ENCODE peak calls at places on chromosomes 1 and 21, in four cellular contexts. J is RWPE2, O is PC-3, A is adipocyte. K is an unnamed sample. For H3K4me1, the result is how much of the 10 kb centered on the place peaks cover.

GRCh38 chr1:157961805-157962762 is 31.4 kb upstream of the KIRREL1 start:
- DNase-seq in O (peak), J (no peak), A (peak), K (peak)

GRCh38 chr1:224579526-224579925 is 36.6 kb upstream of the CNIH3 start:
- DNase-seq in A (peak), O (peak), J (no peak), K (no peak)

GRCh38 chr1:10253755-10254154 is 43.4 kb downstream of the KIF1B start:
- DNase-seq in A (peak), O (peak), J (no peak), K (peak)

GRCh38 chr1:100643430-100644196 is 75.9 kb upstream of the VCAM1 start:
- DNase-seq in A (no peak), J (no peak), O (no peak), K (peak)

GRCh38 chr1:25556791-25557476 is 13.5 kb downstream of the LDLRAP1 start:
- DNase-seq in J (peak), O (peak), A (peak), K (peak)

GRCh38 chr1:42439940-42440339 is 15.9 kb downstream of the ZMYND12 start:
- DNase-seq in O (peak), J (no peak), A (peak), K (peak)

GRCh38 chr1:153566414-153567371 is 1.0 kb upstream of the S100A2 start:
- DNase-seq in A (peak), O (peak), J (peak), K (peak)

GRCh38 chr1:186974774-186975181 is 146.0 kb downstream of the PLA2G4A start:
- DNase-seq in J (no peak), A (peak), O (peak), K (no peak)

GRCh38 chr1:12778061-12778460 is 4.5 kb downstream of the PRAMEF12 start:
- DNase-seq in O (no peak), J (no peak), A (no peak), K (no peak)

GRCh38 chr21:26425576-26425975 is 147.5 kb downstream of the CYYR1 start:
- DNase-seq in O (no peak), J (no peak), A (no peak), K (no peak)

GRCh38 chr1:155967410-155968400 is 10.6 kb downstream of the ARHGEF2 start:
- DNase-seq in A (no peak), O (no peak), J (no peak), K (no peak)

GRCh38 chr1:1136547-1137230 is 20.8 kb upstream of the C1orf159 start:
- DNase-seq in A (no peak), J (no peak), O (peak), K (peak)

GRCh38 chr1:241799414-241799813 is 48.6 kb upstream of the EXO1 start:
- DNase-seq in A (peak), O (no peak), J (no peak), K (no peak)

GRCh38 chr1:172883387-172883791 is 167.4 kb downstream of the TNFSF18 start:
- DNase-seq in A (no peak), O (no peak), J (no peak), K (no peak)

GRCh38 chr21:35232545-35233176 is 183.6 kb upstream of the RUNX1 start:
- DNase-seq in J (no peak), A (no peak), O (peak), K (no peak)

GRCh38 chr1:244645890-244646289 is 7.0 kb upstream of the DESI2 start:
- DNase-seq in J (no peak), A (no peak), O (no peak), K (no peak)

GRCh38 chr1:17156108-17156507 is 36.9 kb upstream of the PADI2 start:
- DNase-seq in J (no peak), A (no peak), O (no peak), K (peak)

GRCh38 chr1:215819114-215819513 is 252.0 kb downstream of the KCTD3 start:
- DNase-seq in O (no peak), A (peak), J (no peak), K (no peak)

GRCh38 chr1:236556606-236557005 is 32.8 kb downstream of the LGALS8 start:
- DNase-seq in O (no peak), A (no peak), J (no peak), K (no peak)

GRCh38 chr21:17554120-17554519 is 41.3 kb downstream of the CXADR start:
- DNase-seq in A (no peak), O (no peak), J (no peak), K (no peak)

GRCh38 chr1:151534662-151535278 is 5.3 kb upstream of the TUFT1 start:
- DNase-seq in A (peak), J (no peak), O (peak), K (peak)

GRCh38 chr21:32599146-32599925 is 12.8 kb downstream of the CFAP298 start:
- DNase-seq in J (no peak), O (no peak), A (no peak), K (no peak)

GRCh38 chr21:46202592-46203202 is 18.4 kb upstream of the SPATC1L start:
- DNase-seq in J (peak), A (no peak), O (no peak), K (no peak)

GRCh38 chr21:14956826-14957225 is 108.0 kb downstream of the NRIP1 start:
- DNase-seq in O (peak), J (no peak), A (peak), K (no peak)

GRCh38 chr1:78101514-78101913 is 55.7 kb downstream of the GIPC2 start:
- DNase-seq in O (peak), A (peak), J (no peak), K (peak)

GRCh38 chr1:113320272-113320671 is 70.0 kb upstream of the MAGI3 start:
- DNase-seq in A (no peak), J (no peak), O (peak), K (peak)

GRCh38 chr1:31507676-31508530 is 68.4 kb upstream of the TINAGL1 start:
- DNase-seq in J (no peak), A (no peak), O (no peak), K (no peak)

GRCh38 chr1:192087334-192087733 is 70.9 kb upstream of the RGS18 start:
- DNase-seq in O (no peak), J (no peak), A (no peak), K (no peak)

GRCh38 chr1:11013160-11013531 is 692 bp downstream of the TARDBP start:
- DNase-seq in A (no peak), O (peak), J (no peak), K (no peak)

GRCh38 chr21:45575993-45576837 is 34.0 kb upstream of the SLC19A1 start:
- DNase-seq in O (no peak), A (no peak), J (no peak), K (no peak)

GRCh38 chr1:26083246-26083645 is 15.8 kb upstream of the TRIM63 start:
- DNase-seq in A (no peak), J (no peak), O (peak), K (peak)

GRCh38 chr1:193110246-193110645 is 5.0 kb upstream of the GLRX2 start:
- DNase-seq in A (no peak), O (no peak), J (no peak), K (no peak)
- H3K4me1 ChIP-seq in A (half or more), O (under half), J (under half), K (under half)

DNA sequence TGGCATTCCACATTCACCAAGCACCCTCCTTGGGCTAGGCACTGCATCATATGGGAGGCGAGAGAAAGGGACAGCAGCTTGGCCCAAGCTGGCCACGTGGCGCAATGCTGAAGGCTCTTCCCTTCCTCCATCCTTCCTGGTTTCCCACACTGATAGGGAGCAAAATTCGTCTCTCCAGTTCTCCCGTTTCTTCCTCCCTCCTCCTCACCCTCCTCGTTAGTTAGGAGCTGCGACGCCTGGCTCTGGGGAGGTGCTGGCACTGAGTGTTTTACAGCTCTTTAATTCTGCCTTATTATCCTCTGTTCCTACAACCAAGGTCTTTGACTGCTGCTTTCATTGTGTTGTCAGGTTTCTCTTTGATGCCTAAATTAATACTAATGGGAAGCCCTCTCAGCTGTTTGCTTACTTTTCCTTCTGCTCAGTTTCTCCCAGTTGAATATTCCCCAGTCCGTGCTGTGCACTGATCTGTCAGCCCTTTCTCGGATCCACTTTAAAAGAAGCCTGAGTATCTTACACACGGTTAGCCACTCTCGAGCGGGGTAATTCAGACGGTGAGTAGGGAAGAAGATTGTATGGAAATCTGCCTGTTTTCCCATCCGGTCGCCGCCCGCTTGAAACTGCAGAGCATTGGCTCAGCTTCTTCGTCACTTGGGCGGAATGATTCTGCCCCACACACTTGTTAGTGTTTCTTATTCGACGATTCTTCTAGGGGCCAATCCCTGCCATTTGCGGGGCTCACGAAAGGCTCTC is 56.2 kb upstream of the SMYD2 start:
- DNase-seq in A (peak), O (no peak), J (no peak), K (peak)
- H3K4me3 ChIP-seq in A (peak), O (no peak), J (no peak), K (no peak)

DNA sequence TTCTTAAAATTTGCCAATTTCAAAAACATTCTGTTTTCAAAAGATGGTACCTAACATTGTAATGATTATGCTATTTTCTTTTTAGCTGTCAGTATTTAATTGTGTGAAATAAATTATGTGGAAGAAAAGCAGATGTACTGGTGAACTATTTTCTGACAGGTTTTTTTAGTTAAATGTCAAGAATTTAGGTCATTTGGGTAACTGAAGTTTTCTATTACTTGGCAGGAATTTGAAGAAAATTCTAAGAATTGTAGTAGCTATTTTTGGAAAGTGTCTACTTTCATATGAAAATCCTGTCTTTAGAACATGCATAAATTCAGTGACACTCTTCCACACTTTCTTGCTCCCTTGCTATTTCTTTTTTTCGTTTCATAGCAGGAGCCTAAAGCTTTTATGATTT is 28.5 kb upstream of the PTPRC start:
- DNase-seq in O (no peak), J (no peak), A (peak), K (no peak)
- H3K4me1 ChIP-seq in O (under half), J (under half), A (under half), K (under half)

DNA sequence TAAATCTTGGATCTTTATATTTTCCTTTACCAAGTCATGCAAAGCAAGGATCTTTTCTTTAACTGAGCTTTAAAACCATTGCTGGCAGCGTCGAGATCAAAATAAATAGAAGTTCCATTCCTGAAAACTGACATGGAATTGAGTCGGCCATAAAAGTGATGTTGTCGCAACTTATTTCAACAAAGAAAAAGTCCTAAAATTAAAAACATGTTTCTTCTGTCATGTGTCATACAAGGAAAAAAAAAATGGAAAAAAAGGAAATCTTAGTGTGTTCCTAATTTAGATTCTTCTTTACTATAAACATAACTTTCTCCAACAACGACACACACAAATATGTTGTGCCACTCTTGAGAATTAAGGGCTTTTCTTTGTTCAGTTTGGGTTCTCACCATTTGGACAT is 34.9 kb downstream of the GREM2 start:
- DNase-seq in A (peak), J (no peak), O (no peak), K (no peak)
- H3K4me3 ChIP-seq in A (peak), J (no peak), O (no peak), K (no peak)